ENCODE peak calls at places on chromosomes 7 and 10, in five cellular contexts. M is AG20443; R is left colon; X is activated T-helper 9 cell treated with anti-CD3 and anti-CD28 coated beads, Interleukin-2, amount 50 U/mL, for 16 hours; A is T47D. I is an unnamed sample.
A peak's percentile ranks its signal among the peaks of the same experiment; 100 is the strongest.

GRCh38 chr10:48363617-48364355 is 57.3 kb downstream of the MAPK8 start:
- DNase-seq in M (peak; percentile 54), R (no peak), X (no peak), A (peak; percentile 30), I (no peak)

GRCh38 chr7:114922151-114922651 is 307 bp downstream of the MDFIC start:
- DNase-seq in M (peak; percentile 88), R (no peak), X (peak; percentile 65), A (peak; percentile 47), I (peak; percentile 59)

GRCh38 chr7:28798233-28798632 is 159.9 kb downstream of the TRIL start:
- DNase-seq in M (no peak), R (no peak), X (no peak), A (no peak), I (no peak)

GRCh38 chr10:121611431-121612159 is 13.4 kb upstream of the FGFR2 start:
- DNase-seq in M (no peak), R (no peak), X (no peak), A (no peak), I (no peak)

GRCh38 chr7:121755286-121755685 is 117.7 kb upstream of the PTPRZ1 start:
- DNase-seq in M (peak; percentile 7), R (no peak), X (no peak), A (no peak), I (no peak)

GRCh38 chr10:44051584-44052385 is 333.1 kb downstream of the CXCL12 start:
- DNase-seq in M (peak; percentile 69), R (no peak), X (no peak), A (no peak), I (no peak)

GRCh38 chr10:79926037-79926436 is 22.9 kb downstream of the SFTPD start:
- DNase-seq in M (peak; percentile 7), R (no peak), X (no peak), A (no peak), I (no peak)

GRCh38 chr7:147586526-147586925 is 1004.0 kb upstream of the C7orf33 start:
- DNase-seq in M (peak; percentile 29), R (no peak), X (no peak), A (no peak), I (no peak)

GRCh38 chr7:46764100-46764941 is 817.6 kb downstream of the TNS3 start:
- DNase-seq in M (peak; percentile 77), R (no peak), X (no peak), A (no peak), I (no peak)

GRCh38 chr7:7920481-7920880 is 48.1 kb upstream of the GLCCI1 start:
- DNase-seq in M (no peak), R (peak; percentile 42), X (no peak), A (no peak), I (no peak)

GRCh38 chr10:43417950-43418768 is 9.2 kb upstream of the HNRNPF start:
- DNase-seq in M (no peak), R (no peak), X (no peak), A (no peak), I (no peak)

GRCh38 chr10:73159038-73159648 is 8.7 kb downstream of the ECD start:
- DNase-seq in M (peak; percentile 59), R (no peak), X (peak; percentile 43), A (no peak), I (peak; percentile 34)

GRCh38 chr7:98406827-98407226 is 5.9 kb upstream of the BAIAP2L1 start:
- DNase-seq in M (no peak), R (no peak), X (no peak), A (no peak), I (no peak)

GRCh38 chr10:15140640-15141039 is 27.9 kb downstream of the NMT2 start:
- DNase-seq in M (no peak), R (no peak), X (no peak), A (no peak), I (no peak)

GRCh38 chr10:131111474-131112080 is 199.9 kb downstream of the TCERG1L start:
- DNase-seq in M (no peak), R (no peak), X (no peak), A (no peak), I (no peak)

GRCh38 chr10:1185911-1186692 is 129.9 kb downstream of the WDR37 start:
- DNase-seq in M (no peak), R (no peak), X (no peak), A (no peak), I (peak; percentile 17)

GRCh38 chr10:14502451-14502850 is 171.7 kb upstream of the FRMD4A start:
- DNase-seq in M (no peak), R (no peak), X (no peak), A (no peak), I (no peak)

GRCh38 chr7:158031820-158032424 is 555.7 kb downstream of the PTPRN2 start:
- DNase-seq in M (no peak), R (no peak), X (no peak), A (no peak), I (peak; percentile 8)

GRCh38 chr7:151404216-151405011 is 5.4 kb downstream of the WDR86 start:
- DNase-seq in M (peak; percentile 75), R (no peak), X (no peak), A (no peak), I (peak; percentile 83)

GRCh38 chr7:16563281-16564022 is 36.8 kb downstream of the LRRC72 start:
- DNase-seq in M (no peak), R (no peak), X (no peak), A (no peak), I (no peak)

GRCh38 chr7:51314726-51315125 is 1.9 kb downstream of the COBL start:
- DNase-seq in M (no peak), R (no peak), X (no peak), A (peak; percentile 64), I (no peak)

GRCh38 chr7:129471402-129471827 is 30.9 kb upstream of the SMKR1 start:
- DNase-seq in M (no peak), R (no peak), X (no peak), A (no peak), I (no peak)

GRCh38 chr10:44180321-44181154 is 204.4 kb downstream of the CXCL12 start:
- DNase-seq in M (peak; percentile 79), R (peak; percentile 40), X (no peak), A (no peak), I (no peak)

GRCh38 chr7:131011437-131011752 is 277.4 kb upstream of the KLF14 start:
- DNase-seq in M (no peak), R (no peak), X (no peak), A (no peak), I (peak; percentile 83)

GRCh38 chr7:108253275-108254044 is 123.3 kb upstream of the LAMB4 start:
- DNase-seq in M (peak; percentile 25), R (no peak), X (no peak), A (no peak), I (no peak)

GRCh38 chr10:11663763-11664555 is 52.5 kb upstream of the USP6NL start:
- DNase-seq in M (no peak), R (peak; percentile 74), X (no peak), A (no peak), I (no peak)

GRCh38 chr7:44075296-44076075 is 6.8 kb downstream of the POLM start:
- DNase-seq in M (no peak), R (peak; percentile 14), X (no peak), A (peak; percentile 66), I (peak; percentile 30)

GRCh38 chr7:30240401-30240800 is 44.0 kb upstream of the ZNRF2 start:
- DNase-seq in M (no peak), R (no peak), X (no peak), A (no peak), I (no peak)

GRCh38 chr10:114761205-114762193 is 60.1 kb upstream of the FHIP2A start:
- DNase-seq in M (no peak), R (no peak), X (no peak), A (no peak), I (no peak)

GRCh38 chr10:69873141-69873540 is 71.4 kb downstream of the COL13A1 start:
- DNase-seq in M (no peak), R (no peak), X (no peak), A (no peak), I (no peak)

GRCh38 chr10:44258019-44258418 is 126.9 kb downstream of the CXCL12 start:
- DNase-seq in M (no peak), R (no peak), X (no peak), A (no peak), I (no peak)

GRCh38 chr7:113331155-113331898 is 213.0 kb upstream of the SMIM30 start:
- DNase-seq in M (no peak), R (no peak), X (no peak), A (no peak), I (peak; percentile 41)

GRCh38 chr7:27113991-27114866 is 11.7 kb upstream of the HOXA2 start:
- DNase-seq in M (peak; percentile 59), R (peak; percentile 76), X (no peak), A (no peak), I (no peak)

GRCh38 chr7:80410081-80410480 is 101.8 kb downstream of the GNAT3 start:
- DNase-seq in M (peak; percentile 19), R (no peak), X (no peak), A (no peak), I (no peak)

GRCh38 chr7:8418627-8419245 is 14.7 kb upstream of the NXPH1 start:
- DNase-seq in M (peak; percentile 36), R (no peak), X (no peak), A (no peak), I (no peak)

GRCh38 chr7:1257221-1257620 is 24.5 kb downstream of the UNCX start:
- DNase-seq in M (no peak), R (no peak), X (no peak), A (no peak), I (no peak)

I was measured in left lung.